ENCODE peak calls at places on chromosomes 6 and 20, in ten cellular contexts. Y is brain microvascular endothelial cell, G is IMR-90, W is tibial artery, J is iPS DF 6.9, C is esophagus muscularis mucosa, K is adrenal gland, P is psoas muscle, T is A549, B is transverse colon. O is an unnamed sample.

GRCh38 chr6:89122625-89123024 is 4.8 kb upstream of the SRSF12 start:
- DNase-seq in B (no peak), C (no peak), K (no peak), T (peak), Y (no peak), P (no peak), J (no peak), G (peak), W (no peak), O (no peak)

GRCh38 chr20:48002517-48002970 is 217.3 kb upstream of the SULF2 start:
- DNase-seq in W (no peak), P (no peak), J (no peak), G (no peak), T (no peak), B (no peak), C (no peak), K (no peak), Y (no peak), O (no peak)

GRCh38 chr6:35165630-35166071 is 24.5 kb upstream of the TCP11 start:
- DNase-seq in P (no peak), T (peak), Y (no peak), K (no peak), G (peak), B (peak), W (no peak), J (no peak), C (no peak), O (no peak)

GRCh38 chr6:32177182-32177787 is 920 bp upstream of the RNF5 start:
- DNase-seq in K (no peak), G (no peak), C (no peak), P (no peak), W (no peak), J (peak), T (no peak), B (no peak), Y (peak), O (no peak)

GRCh38 chr20:63636752-63637633 is 10.1 kb upstream of the GMEB2 start:
- DNase-seq in G (peak), W (no peak), P (no peak), B (no peak), K (no peak), Y (no peak), J (no peak), T (no peak), C (no peak), O (no peak)

GRCh38 chr6:31175961-31176360 is 5.5 kb upstream of the POU5F1 start:
- DNase-seq in J (no peak), T (no peak), B (no peak), C (no peak), P (no peak), K (no peak), G (peak), Y (peak), W (no peak), O (no peak)

GRCh38 chr6:137989696-137990095 is 117.5 kb downstream of the PERP start:
- DNase-seq in W (no peak), B (no peak), J (no peak), Y (no peak), G (no peak), T (no peak), K (no peak), C (no peak), P (no peak), O (no peak)

GRCh38 chr6:43723737-43724295 is 36.2 kb upstream of the MRPS18A start:
- DNase-seq in Y (peak), C (no peak), G (peak), J (peak), B (peak), W (peak), P (peak), T (peak), K (peak), O (no peak)

GRCh38 chr6:163533443-163533842 is 118.9 kb downstream of the QKI start:
- DNase-seq in J (no peak), C (no peak), B (no peak), T (peak), K (no peak), Y (peak), W (no peak), G (peak), P (no peak), O (peak)

GRCh38 chr6:63573140-63573898 is 1.0 kb downstream of the LOC128125822 start:
- DNase-seq in G (peak), W (peak), B (peak), K (peak), T (peak), C (peak), J (no peak), P (peak), Y (peak), O (no peak)

GRCh38 chr20:39328347-39328746 is 366.2 kb downstream of the DHX35 start:
- DNase-seq in B (no peak), J (no peak), Y (no peak), K (no peak), P (no peak), T (no peak), C (no peak), W (no peak), G (no peak), O (no peak)

GRCh38 chr6:140002406-140003022 is 628.1 kb upstream of the CITED2 start:
- DNase-seq in B (no peak), G (peak), W (no peak), K (no peak), P (no peak), T (no peak), Y (no peak), J (no peak), C (no peak), O (no peak)

GRCh38 chr6:111559193-111560097 is 46.2 kb downstream of the TRAF3IP2 start:
- DNase-seq in P (no peak), T (no peak), Y (no peak), J (no peak), G (no peak), W (peak), C (no peak), K (no peak), B (no peak), O (no peak)

GRCh38 chr6:147904416-147904815 is 395.9 kb downstream of the SAMD5 start:
- DNase-seq in Y (no peak), G (no peak), W (no peak), K (no peak), B (no peak), P (no peak), J (no peak), T (no peak), C (no peak), O (no peak)

GRCh38 chr20:23085415-23086055 is 589 bp downstream of the CD93 start:
- DNase-seq in G (no peak), K (no peak), C (no peak), Y (no peak), W (no peak), B (no peak), P (no peak), J (no peak), T (no peak), O (no peak)

GRCh38 chr6:111748247-111748647 is 125.0 kb downstream of the FYN start:
- DNase-seq in J (no peak), B (no peak), W (no peak), C (no peak), T (no peak), K (no peak), G (no peak), P (no peak), Y (no peak), O (no peak)

GRCh38 chr6:134421496-134421895 is 103.6 kb upstream of the SGK1 start:
- DNase-seq in Y (peak), K (no peak), W (no peak), B (no peak), P (no peak), J (no peak), G (peak), T (no peak), C (no peak), O (no peak)

GRCh38 chr6:106448000-106448426 is 87.5 kb downstream of the CRYBG1 start:
- DNase-seq in J (no peak), P (no peak), B (peak), W (peak), K (peak), G (no peak), Y (no peak), C (no peak), T (no peak), O (no peak)

GRCh38 chr20:29878777-29879442 is 1378.6 kb upstream of the DEFB115 start:
- DNase-seq in W (no peak), J (no peak), P (peak), T (no peak), Y (no peak), K (peak), B (peak), C (peak), G (no peak), O (no peak)

GRCh38 chr6:7215140-7215539 is 97.9 kb downstream of the SSR1 start:
- DNase-seq in B (no peak), Y (peak), P (peak), G (peak), W (no peak), C (no peak), K (no peak), J (no peak), T (no peak), O (no peak)

GRCh38 chr6:144993870-144994269 is 708.7 kb downstream of the UTRN start:
- DNase-seq in C (no peak), P (no peak), B (no peak), K (no peak), G (peak), T (no peak), J (no peak), Y (peak), W (no peak), O (no peak)

GRCh38 chr6:163900570-163900969 is 486.1 kb downstream of the QKI start:
- DNase-seq in B (no peak), J (no peak), K (no peak), Y (peak), C (no peak), P (no peak), G (peak), T (no peak), W (no peak), O (no peak)

GRCh38 chr6:44606506-44606905 is 219.0 kb downstream of the CDC5L start:
- DNase-seq in T (no peak), J (no peak), G (no peak), Y (no peak), B (no peak), P (no peak), C (no peak), W (no peak), K (no peak), O (no peak)

GRCh38 chr6:170019259-170020040 is 268.0 kb downstream of the ERMARD start:
- DNase-seq in P (no peak), K (no peak), W (no peak), Y (no peak), J (no peak), T (no peak), C (no peak), B (no peak), G (no peak), O (no peak)

GRCh38 chr20:2507875-2508630 is 662 bp downstream of the ZNF343 start:
- DNase-seq in T (peak), C (peak), B (peak), J (no peak), G (peak), W (no peak), Y (no peak), P (peak), K (no peak), O (no peak)

GRCh38 chr20:62656205-62656918 is 14.1 kb downstream of the SLCO4A1 start:
- DNase-seq in B (no peak), W (no peak), C (no peak), G (no peak), K (no peak), T (no peak), J (no peak), Y (no peak), P (no peak), O (no peak)

GRCh38 chr20:40101479-40102032 is 587.5 kb downstream of the MAFB start:
- DNase-seq in W (no peak), C (no peak), B (no peak), Y (no peak), P (no peak), T (no peak), J (no peak), K (no peak), G (no peak), O (no peak)

GRCh38 chr6:52736145-52736544 is 27.1 kb downstream of the GSTA2 start:
- DNase-seq in W (no peak), J (no peak), C (no peak), B (no peak), K (no peak), Y (no peak), P (no peak), G (no peak), T (no peak), O (no peak)

GRCh38 chr6:19771753-19772336 is 65.3 kb upstream of the ID4 start:
- DNase-seq in J (no peak), W (no peak), B (no peak), C (no peak), K (no peak), P (no peak), Y (peak), G (peak), T (no peak), O (no peak)

GRCh38 chr6:167116838-167117228 is 6.1 kb upstream of the CCR6 start:
- DNase-seq in C (no peak), P (no peak), Y (no peak), J (no peak), T (no peak), B (no peak), W (no peak), K (no peak), G (no peak), O (no peak)

GRCh38 chr6:167118006-167118405 is 4.9 kb upstream of the CCR6 start:
- DNase-seq in G (no peak), P (no peak), J (no peak), C (no peak), T (no peak), K (no peak), W (no peak), Y (no peak), B (no peak), O (no peak)

GRCh38 chr6:167115054-167115453 is 7.8 kb upstream of the CCR6 start:
- DNase-seq in P (no peak), B (no peak), C (no peak), G (no peak), T (no peak), Y (no peak), W (no peak), J (no peak), K (no peak), O (no peak)

GRCh38 chr6:167113935-167114910 is 8.7 kb upstream of the CCR6 start:
- DNase-seq in C (no peak), T (no peak), P (no peak), G (no peak), W (no peak), Y (no peak), J (no peak), K (no peak), B (peak), O (no peak)

GRCh38 chr6:167116109-167116837 is 6.6 kb upstream of the CCR6 start:
- DNase-seq in G (no peak), J (no peak), W (no peak), B (no peak), T (no peak), Y (no peak), P (no peak), K (no peak), C (no peak), O (no peak)
- H3K27ac ChIP-seq in G (no peak), J (no peak), W (no peak), B (peak), T (no peak), Y (no peak), P (no peak), K (no peak), C (peak), O (no peak)

GRCh38 chr6:136763255-136763654 is 29.0 kb downstream of the MAP3K5 start:
- DNase-seq in T (no peak), K (no peak), P (no peak), J (no peak), G (no peak), C (no peak), W (no peak), B (no peak), Y (no peak), O (no peak)

GRCh38 chr6:136762022-136762975 is 30.0 kb downstream of the MAP3K5 start:
- DNase-seq in G (no peak), P (no peak), K (no peak), C (no peak), B (no peak), J (no peak), W (no peak), Y (no peak), T (no peak), O (no peak)

GRCh38 chr6:136766274-136766673 is 26.0 kb downstream of the MAP3K5 start:
- DNase-seq in Y (no peak), P (no peak), B (no peak), G (no peak), K (peak), W (no peak), J (no peak), T (no peak), C (no peak), O (no peak)

GRCh38 chr6:136764522-136764993 is 27.7 kb downstream of the MAP3K5 start:
- DNase-seq in T (no peak), G (no peak), J (no peak), P (no peak), K (no peak), W (no peak), B (no peak), C (no peak), Y (no peak), O (no peak)

DNA sequence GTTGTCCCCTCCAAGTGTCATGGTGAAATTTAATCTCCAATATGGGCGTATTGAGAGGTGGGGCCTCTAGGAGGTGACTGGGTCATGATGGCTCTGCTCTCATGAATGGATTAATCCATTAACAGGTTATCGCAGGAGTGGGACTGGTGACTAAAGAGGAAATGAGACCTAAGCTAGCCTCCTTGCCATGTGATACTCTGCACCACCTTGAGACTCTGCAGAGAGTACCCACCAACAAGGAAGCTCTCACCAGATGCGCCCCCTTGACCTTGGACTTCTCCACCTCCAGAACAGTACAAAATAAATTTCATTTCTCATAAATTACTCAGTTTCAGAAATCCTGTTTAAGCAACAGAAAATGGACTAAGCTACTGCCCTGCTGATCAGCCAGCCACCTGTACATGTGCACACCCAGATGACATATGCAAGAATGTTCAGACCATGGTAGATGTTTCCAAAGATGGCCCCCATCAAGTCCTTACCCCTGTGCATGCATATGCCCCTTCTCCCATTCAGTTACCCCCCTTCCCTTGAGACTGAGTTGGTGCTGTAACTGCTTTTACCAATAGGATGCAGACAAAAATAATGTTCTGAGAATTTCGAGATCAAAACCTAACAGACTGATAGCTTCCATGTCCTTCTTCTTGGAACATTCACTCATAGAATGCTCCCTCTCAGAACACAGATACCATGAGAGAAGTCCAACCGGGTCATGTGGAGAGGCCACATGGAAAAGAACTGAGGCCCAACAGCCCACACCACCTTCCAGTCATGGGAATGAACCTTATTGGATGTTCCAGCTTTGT is 28.4 kb downstream of the MAP3K5 start:
- DNase-seq in P (no peak), T (no peak), B (no peak), C (no peak), K (no peak), Y (no peak), W (no peak), J (no peak), G (no peak), O (no peak)
- H3K27ac ChIP-seq in P (no peak), T (no peak), B (peak), C (no peak), K (peak), Y (no peak), W (no peak), J (no peak), G (no peak), O (no peak)

GRCh38 chr6:87210979-87211378 is 55.6 kb downstream of the ZNF292 start:
- DNase-seq in J (no peak), P (no peak), W (no peak), K (no peak), G (no peak), T (no peak), C (no peak), B (no peak), Y (no peak), O (no peak)

GRCh38 chr6:87213364-87213763 is 58.0 kb downstream of the ZNF292 start:
- DNase-seq in T (no peak), C (no peak), B (peak), G (no peak), K (no peak), J (no peak), W (no peak), Y (no peak), P (no peak), O (no peak)

GRCh38 chr6:87209812-87210211 is 54.4 kb downstream of the ZNF292 start:
- DNase-seq in J (no peak), P (no peak), W (no peak), Y (no peak), G (no peak), T (no peak), C (no peak), B (no peak), K (no peak), O (no peak)

GRCh38 chr6:87212596-87212995 is 57.2 kb downstream of the ZNF292 start:
- DNase-seq in K (no peak), B (no peak), Y (no peak), T (no peak), W (no peak), C (no peak), P (no peak), J (no peak), G (no peak), O (no peak)

DNA sequence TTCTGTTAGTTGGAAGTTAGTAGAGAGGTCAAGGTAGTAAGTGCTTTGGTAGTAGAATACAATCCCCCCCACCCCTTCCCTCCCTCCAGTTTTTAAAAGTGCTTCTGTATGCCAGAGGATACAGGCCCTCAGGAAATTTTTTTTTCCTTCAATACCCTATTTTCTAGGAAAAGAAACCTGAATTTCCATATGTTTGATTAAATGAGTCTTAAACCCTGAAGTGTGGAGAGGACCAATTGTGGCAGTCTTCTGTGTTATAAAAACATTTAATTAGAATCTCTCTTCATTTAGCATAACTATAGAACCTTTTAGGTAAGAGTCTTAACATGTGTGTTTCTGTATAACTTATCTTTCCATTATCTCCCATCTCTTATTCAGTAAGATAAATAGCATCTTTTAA is 59.5 kb downstream of the ZNF292 start:
- DNase-seq in K (no peak), P (no peak), C (no peak), G (no peak), W (no peak), Y (no peak), T (no peak), B (no peak), J (no peak), O (no peak)
- H3K27ac ChIP-seq in K (no peak), P (no peak), C (no peak), G (no peak), W (no peak), Y (no peak), T (no peak), B (no peak), J (no peak), O (no peak)

DNA sequence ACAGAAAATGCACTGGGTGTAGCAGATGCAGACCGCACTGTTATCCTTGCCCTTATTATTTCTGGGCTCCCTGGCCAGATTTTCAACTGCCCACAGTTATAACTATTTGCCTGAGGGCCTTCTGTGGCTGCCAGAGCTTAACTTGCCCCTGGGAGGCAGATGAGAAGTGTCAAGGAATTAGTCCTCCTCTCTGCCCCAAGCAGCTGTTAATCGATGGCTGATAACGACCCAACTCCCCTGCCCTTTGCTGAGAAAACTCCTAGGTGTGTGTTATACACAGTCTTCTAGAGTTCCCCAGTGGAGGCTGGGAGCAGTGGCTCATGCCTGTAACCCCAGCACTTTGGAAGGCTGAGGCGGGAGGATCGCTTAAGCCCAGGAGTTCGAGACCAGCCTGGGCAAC is 44.4 kb upstream of the SHLD1 start:
- DNase-seq in C (no peak), G (no peak), Y (no peak), K (no peak), J (no peak), P (no peak), T (no peak), W (no peak), B (no peak), O (no peak)
- H3K27ac ChIP-seq in C (no peak), G (no peak), Y (no peak), K (no peak), J (no peak), P (no peak), T (peak), W (no peak), B (no peak), O (no peak)